ENCODE peak calls at places on chromosomes 5 and 9, in four cellular contexts. J is GM12891, U is SHP77, L is EL. T is an unnamed sample.

GRCh38 chr5:32531885-32532520 is 53.4 kb upstream of the SUB1 start:
- DNase-seq in L (peak), J (no peak), U (peak), T (no peak)

GRCh38 chr9:123550012-123550411 is 194.0 kb downstream of the CRB2 start:
- DNase-seq in J (no peak), U (peak), L (no peak), T (peak)

GRCh38 chr9:133813749-133814585 is 75.8 kb upstream of the SARDH start:
- DNase-seq in J (no peak), L (no peak), U (no peak), T (no peak)

GRCh38 chr9:1047605-1048235 is 2.4 kb upstream of the DMRT2 start:
- DNase-seq in J (no peak), U (no peak), L (no peak), T (no peak)

GRCh38 chr9:85001925-85002324 is 332.4 kb downstream of the NTRK2 start:
- DNase-seq in J (no peak), L (no peak), U (no peak), T (no peak)

GRCh38 chr5:115657883-115658233 is 32.0 kb upstream of the TMED7 start:
- DNase-seq in U (no peak), J (no peak), L (peak), T (no peak)

GRCh38 chr5:95842955-95843544 is 20.5 kb upstream of the GLRX start:
- DNase-seq in U (no peak), L (peak), J (no peak), T (no peak)

GRCh38 chr5:33816791-33817190 is 75.0 kb downstream of the ADAMTS12 start:
- DNase-seq in L (peak), U (no peak), J (no peak), T (no peak)

GRCh38 chr9:137602661-137603060 is 2.8 kb upstream of the ARRDC1 start:
- DNase-seq in L (no peak), J (no peak), U (no peak), T (no peak)

GRCh38 chr5:154396128-154396527 is 49.7 kb upstream of the SAP30L start:
- DNase-seq in U (no peak), L (no peak), J (no peak), T (no peak)

GRCh38 chr5:176614805-176615478 is 5.0 kb upstream of the GPRIN1 start:
- DNase-seq in U (no peak), J (no peak), L (peak), T (no peak)

T was measured in NCI-H510A.